ENCODE peak calls at places on chromosome 18, in ten cellular contexts. One of them, this sample, is unnamed.

GRCh38 chr18:78115896-78116561 is 863.6 kb upstream of the SALL3 start:
- DNase-seq in posterior cingulate gyrus: no peak
- DNase-seq in activated CD4-positive, CD25-positive, alpha-beta regulatory T cell treated with anti-CD3 and anti-CD28 coated beads, Interleukin-2, amount 50 U/mL, for 72 hours: no peak
- DNase-seq in endodermal cell: no peak
- DNase-seq in HFF-Myc: no peak
- DNase-seq in stimulated activated naive CD4-positive, alpha-beta T cell: no peak
- DNase-seq in HEK293T: no peak
- DNase-seq in putamen: no peak
- DNase-seq in HS-27A: no peak
- DNase-seq in GM23248: no peak
- DNase-seq in this sample: no peak

GRCh38 chr18:13290856-13291271 is 72.3 kb downstream of the LDLRAD4 start:
- DNase-seq in putamen: no peak
- DNase-seq in endodermal cell: no peak
- DNase-seq in stimulated activated naive CD4-positive, alpha-beta T cell: no peak
- DNase-seq in GM23248: no peak
- DNase-seq in activated CD4-positive, CD25-positive, alpha-beta regulatory T cell treated with anti-CD3 and anti-CD28 coated beads, Interleukin-2, amount 50 U/mL, for 72 hours: no peak
- DNase-seq in HS-27A: no peak
- DNase-seq in HFF-Myc: no peak
- DNase-seq in posterior cingulate gyrus: no peak
- DNase-seq in HEK293T: no peak
- DNase-seq in this sample: no peak

GRCh38 chr18:32610116-32610630 is 139.5 kb upstream of the GAREM1 start:
- DNase-seq in putamen: no peak
- DNase-seq in posterior cingulate gyrus: no peak
- DNase-seq in HEK293T: no peak
- DNase-seq in activated CD4-positive, CD25-positive, alpha-beta regulatory T cell treated with anti-CD3 and anti-CD28 coated beads, Interleukin-2, amount 50 U/mL, for 72 hours: no peak
- DNase-seq in endodermal cell: no peak
- DNase-seq in stimulated activated naive CD4-positive, alpha-beta T cell: no peak
- DNase-seq in HS-27A: no peak
- DNase-seq in HFF-Myc: no peak
- DNase-seq in GM23248: no peak
- DNase-seq in this sample: no peak

GRCh38 chr18:13797157-13797611 is 26.8 kb upstream of the MC5R start:
- DNase-seq in putamen: no peak
- DNase-seq in GM23248: no peak
- DNase-seq in posterior cingulate gyrus: no peak
- DNase-seq in HS-27A: peak
- DNase-seq in endodermal cell: no peak
- DNase-seq in HEK293T: no peak
- DNase-seq in activated CD4-positive, CD25-positive, alpha-beta regulatory T cell treated with anti-CD3 and anti-CD28 coated beads, Interleukin-2, amount 50 U/mL, for 72 hours: no peak
- DNase-seq in HFF-Myc: no peak
- DNase-seq in stimulated activated naive CD4-positive, alpha-beta T cell: no peak
- DNase-seq in this sample: no peak

GRCh38 chr18:48408111-48408726 is 964 bp downstream of the ZBTB7C start:
- DNase-seq in HEK293T: no peak
- DNase-seq in activated CD4-positive, CD25-positive, alpha-beta regulatory T cell treated with anti-CD3 and anti-CD28 coated beads, Interleukin-2, amount 50 U/mL, for 72 hours: no peak
- DNase-seq in endodermal cell: peak
- DNase-seq in HS-27A: no peak
- DNase-seq in posterior cingulate gyrus: peak
- DNase-seq in GM23248: no peak
- DNase-seq in HFF-Myc: no peak
- DNase-seq in stimulated activated naive CD4-positive, alpha-beta T cell: no peak
- DNase-seq in putamen: no peak
- DNase-seq in this sample: no peak

GRCh38 chr18:49588971-49589370 is 27.1 kb downstream of the LIPG start:
- DNase-seq in stimulated activated naive CD4-positive, alpha-beta T cell: no peak
- DNase-seq in posterior cingulate gyrus: no peak
- DNase-seq in activated CD4-positive, CD25-positive, alpha-beta regulatory T cell treated with anti-CD3 and anti-CD28 coated beads, Interleukin-2, amount 50 U/mL, for 72 hours: no peak
- DNase-seq in putamen: no peak
- DNase-seq in endodermal cell: no peak
- DNase-seq in GM23248: no peak
- DNase-seq in HFF-Myc: no peak
- DNase-seq in HEK293T: no peak
- DNase-seq in HS-27A: no peak
- DNase-seq in this sample: peak

GRCh38 chr18:25896178-25896780 is 194.1 kb downstream of the SS18 start:
- DNase-seq in stimulated activated naive CD4-positive, alpha-beta T cell: no peak
- DNase-seq in HEK293T: peak
- DNase-seq in posterior cingulate gyrus: no peak
- DNase-seq in putamen: no peak
- DNase-seq in activated CD4-positive, CD25-positive, alpha-beta regulatory T cell treated with anti-CD3 and anti-CD28 coated beads, Interleukin-2, amount 50 U/mL, for 72 hours: no peak
- DNase-seq in HFF-Myc: peak
- DNase-seq in HS-27A: peak
- DNase-seq in GM23248: peak
- DNase-seq in endodermal cell: peak
- DNase-seq in this sample: peak

GRCh38 chr18:57885931-57886330 is 82.8 kb upstream of the ATP8B1 start:
- DNase-seq in HEK293T: no peak
- DNase-seq in HS-27A: no peak
- DNase-seq in posterior cingulate gyrus: no peak
- DNase-seq in GM23248: no peak
- DNase-seq in HFF-Myc: no peak
- DNase-seq in putamen: no peak
- DNase-seq in endodermal cell: no peak
- DNase-seq in stimulated activated naive CD4-positive, alpha-beta T cell: no peak
- DNase-seq in activated CD4-positive, CD25-positive, alpha-beta regulatory T cell treated with anti-CD3 and anti-CD28 coated beads, Interleukin-2, amount 50 U/mL, for 72 hours: no peak
- DNase-seq in this sample: no peak

GRCh38 chr18:57915848-57916596 is 112.9 kb upstream of the ATP8B1 start:
- DNase-seq in HS-27A: no peak
- DNase-seq in endodermal cell: no peak
- DNase-seq in HFF-Myc: no peak
- DNase-seq in stimulated activated naive CD4-positive, alpha-beta T cell: no peak
- DNase-seq in activated CD4-positive, CD25-positive, alpha-beta regulatory T cell treated with anti-CD3 and anti-CD28 coated beads, Interleukin-2, amount 50 U/mL, for 72 hours: no peak
- DNase-seq in putamen: peak
- DNase-seq in posterior cingulate gyrus: peak
- DNase-seq in GM23248: no peak
- DNase-seq in HEK293T: no peak
- DNase-seq in this sample: no peak

GRCh38 chr18:77524909-77525308 is 275.3 kb downstream of the GALR1 start:
- DNase-seq in stimulated activated naive CD4-positive, alpha-beta T cell: no peak
- DNase-seq in HFF-Myc: no peak
- DNase-seq in posterior cingulate gyrus: no peak
- DNase-seq in HEK293T: no peak
- DNase-seq in putamen: no peak
- DNase-seq in endodermal cell: no peak
- DNase-seq in activated CD4-positive, CD25-positive, alpha-beta regulatory T cell treated with anti-CD3 and anti-CD28 coated beads, Interleukin-2, amount 50 U/mL, for 72 hours: no peak
- DNase-seq in GM23248: no peak
- DNase-seq in HS-27A: no peak
- DNase-seq in this sample: no peak

GRCh38 chr18:62979172-62979571 is 263.8 kb downstream of the PHLPP1 start:
- DNase-seq in posterior cingulate gyrus: peak
- DNase-seq in stimulated activated naive CD4-positive, alpha-beta T cell: no peak
- DNase-seq in endodermal cell: no peak
- DNase-seq in putamen: peak
- DNase-seq in HEK293T: no peak
- DNase-seq in HS-27A: no peak
- DNase-seq in HFF-Myc: peak
- DNase-seq in activated CD4-positive, CD25-positive, alpha-beta regulatory T cell treated with anti-CD3 and anti-CD28 coated beads, Interleukin-2, amount 50 U/mL, for 72 hours: no peak
- DNase-seq in GM23248: peak
- DNase-seq in this sample: no peak

GRCh38 chr18:61896767-61897166 is 4.0 kb upstream of the RNF152 start:
- DNase-seq in HS-27A: no peak
- DNase-seq in stimulated activated naive CD4-positive, alpha-beta T cell: no peak
- DNase-seq in GM23248: peak
- DNase-seq in posterior cingulate gyrus: no peak
- DNase-seq in putamen: no peak
- DNase-seq in HEK293T: no peak
- DNase-seq in HFF-Myc: no peak
- DNase-seq in activated CD4-positive, CD25-positive, alpha-beta regulatory T cell treated with anti-CD3 and anti-CD28 coated beads, Interleukin-2, amount 50 U/mL, for 72 hours: no peak
- DNase-seq in endodermal cell: peak
- DNase-seq in this sample: no peak

GRCh38 chr18:44679912-44680270 is 797 bp upstream of the SETBP1 start:
- DNase-seq in GM23248: peak
- DNase-seq in HEK293T: peak
- DNase-seq in endodermal cell: peak
- DNase-seq in putamen: peak
- DNase-seq in activated CD4-positive, CD25-positive, alpha-beta regulatory T cell treated with anti-CD3 and anti-CD28 coated beads, Interleukin-2, amount 50 U/mL, for 72 hours: no peak
- DNase-seq in HS-27A: peak
- DNase-seq in HFF-Myc: no peak
- DNase-seq in posterior cingulate gyrus: peak
- DNase-seq in stimulated activated naive CD4-positive, alpha-beta T cell: no peak
- DNase-seq in this sample: peak

GRCh38 chr18:671405-671804 is 14.0 kb downstream of the TYMS start:
- DNase-seq in GM23248: no peak
- DNase-seq in endodermal cell: peak
- DNase-seq in posterior cingulate gyrus: no peak
- DNase-seq in activated CD4-positive, CD25-positive, alpha-beta regulatory T cell treated with anti-CD3 and anti-CD28 coated beads, Interleukin-2, amount 50 U/mL, for 72 hours: no peak
- DNase-seq in HS-27A: no peak
- DNase-seq in HFF-Myc: no peak
- DNase-seq in HEK293T: no peak
- DNase-seq in putamen: no peak
- DNase-seq in stimulated activated naive CD4-positive, alpha-beta T cell: no peak
- DNase-seq in this sample: no peak

GRCh38 chr18:46322411-46322891 is 218.3 kb downstream of the HAUS1 start:
- DNase-seq in endodermal cell: no peak
- DNase-seq in HFF-Myc: no peak
- DNase-seq in HS-27A: no peak
- DNase-seq in HEK293T: no peak
- DNase-seq in posterior cingulate gyrus: no peak
- DNase-seq in putamen: no peak
- DNase-seq in stimulated activated naive CD4-positive, alpha-beta T cell: no peak
- DNase-seq in GM23248: no peak
- DNase-seq in activated CD4-positive, CD25-positive, alpha-beta regulatory T cell treated with anti-CD3 and anti-CD28 coated beads, Interleukin-2, amount 50 U/mL, for 72 hours: no peak
- DNase-seq in this sample: no peak

GRCh38 chr18:23135679-23136325 is 517 bp downstream of the CABLES1 start:
- DNase-seq in posterior cingulate gyrus: no peak
- DNase-seq in activated CD4-positive, CD25-positive, alpha-beta regulatory T cell treated with anti-CD3 and anti-CD28 coated beads, Interleukin-2, amount 50 U/mL, for 72 hours: peak
- DNase-seq in stimulated activated naive CD4-positive, alpha-beta T cell: peak
- DNase-seq in endodermal cell: peak
- DNase-seq in putamen: no peak
- DNase-seq in HEK293T: peak
- DNase-seq in HS-27A: no peak
- DNase-seq in HFF-Myc: no peak
- DNase-seq in GM23248: peak
- DNase-seq in this sample: no peak

GRCh38 chr18:80132196-80132812 is 23.2 kb downstream of the ADNP2 start:
- DNase-seq in HS-27A: no peak
- DNase-seq in endodermal cell: no peak
- DNase-seq in GM23248: no peak
- DNase-seq in posterior cingulate gyrus: no peak
- DNase-seq in activated CD4-positive, CD25-positive, alpha-beta regulatory T cell treated with anti-CD3 and anti-CD28 coated beads, Interleukin-2, amount 50 U/mL, for 72 hours: no peak
- DNase-seq in putamen: no peak
- DNase-seq in HEK293T: no peak
- DNase-seq in HFF-Myc: no peak
- DNase-seq in stimulated activated naive CD4-positive, alpha-beta T cell: no peak
- DNase-seq in this sample: no peak

This sample was measured in Karpas-422.